ENCODE peak calls at places on chromosomes 4 and X, in eight cellular contexts. One of them, this sample, is unnamed.

GRCh38 chr4:73341454-73341853 is 62.6 kb upstream of the ALB start:
- DNase-seq in choroid plexus epithelial cell: peak
- DNase-seq in endothelial cell of umbilical vein: peak
- DNase-seq in body of pancreas: peak
- DNase-seq in Peyer's patch: no peak
- DNase-seq in nephron progenitor cell: peak
- DNase-seq in CD8-positive, alpha-beta T cell: no peak
- DNase-seq in tibial artery: no peak
- DNase-seq in this sample: no peak

GRCh38 chr4:164012396-164013027 is 518.0 kb downstream of the TMA16 start:
- DNase-seq in nephron progenitor cell: peak
- DNase-seq in tibial artery: no peak
- DNase-seq in CD8-positive, alpha-beta T cell: no peak
- DNase-seq in choroid plexus epithelial cell: peak
- DNase-seq in body of pancreas: no peak
- DNase-seq in endothelial cell of umbilical vein: no peak
- DNase-seq in Peyer's patch: no peak
- DNase-seq in this sample: no peak

GRCh38 chr4:154186035-154186434 is 305.6 kb downstream of the DCHS2 start:
- DNase-seq in CD8-positive, alpha-beta T cell: no peak
- DNase-seq in endothelial cell of umbilical vein: no peak
- DNase-seq in Peyer's patch: no peak
- DNase-seq in body of pancreas: no peak
- DNase-seq in choroid plexus epithelial cell: no peak
- DNase-seq in nephron progenitor cell: no peak
- DNase-seq in tibial artery: no peak
- DNase-seq in this sample: no peak

GRCh38 chr4:6123976-6124375 is 76.4 kb downstream of the JAKMIP1 start:
- DNase-seq in choroid plexus epithelial cell: no peak
- DNase-seq in endothelial cell of umbilical vein: no peak
- DNase-seq in nephron progenitor cell: no peak
- DNase-seq in tibial artery: peak
- DNase-seq in body of pancreas: no peak
- DNase-seq in CD8-positive, alpha-beta T cell: no peak
- DNase-seq in Peyer's patch: no peak
- DNase-seq in this sample: no peak

GRCh38 chrX:74178536-74178935 is 125.4 kb upstream of the ZCCHC13 start:
- DNase-seq in CD8-positive, alpha-beta T cell: no peak
- DNase-seq in Peyer's patch: no peak
- DNase-seq in body of pancreas: no peak
- DNase-seq in tibial artery: no peak
- DNase-seq in choroid plexus epithelial cell: no peak
- DNase-seq in nephron progenitor cell: peak
- DNase-seq in endothelial cell of umbilical vein: no peak
- DNase-seq in this sample: no peak

GRCh38 chr4:22787753-22788389 is 95.1 kb downstream of the GBA3 start:
- DNase-seq in tibial artery: no peak
- DNase-seq in endothelial cell of umbilical vein: no peak
- DNase-seq in body of pancreas: no peak
- DNase-seq in Peyer's patch: no peak
- DNase-seq in CD8-positive, alpha-beta T cell: no peak
- DNase-seq in nephron progenitor cell: no peak
- DNase-seq in choroid plexus epithelial cell: no peak
- DNase-seq in this sample: no peak

GRCh38 chr4:75512336-75513211 is 1.6 kb downstream of the RCHY1 start:
- DNase-seq in body of pancreas: no peak
- DNase-seq in nephron progenitor cell: no peak
- DNase-seq in endothelial cell of umbilical vein: peak
- DNase-seq in CD8-positive, alpha-beta T cell: no peak
- DNase-seq in Peyer's patch: no peak
- DNase-seq in tibial artery: no peak
- DNase-seq in choroid plexus epithelial cell: peak
- DNase-seq in this sample: no peak

GRCh38 chrX:69152398-69152797 is 12.9 kb downstream of the PJA1 start:
- DNase-seq in Peyer's patch: no peak
- DNase-seq in tibial artery: peak
- DNase-seq in endothelial cell of umbilical vein: no peak
- DNase-seq in CD8-positive, alpha-beta T cell: no peak
- DNase-seq in nephron progenitor cell: no peak
- DNase-seq in body of pancreas: peak
- DNase-seq in choroid plexus epithelial cell: no peak
- DNase-seq in this sample: peak

GRCh38 chr4:147778942-147779341 is 47.1 kb downstream of the ARHGAP10 start:
- DNase-seq in CD8-positive, alpha-beta T cell: no peak
- DNase-seq in endothelial cell of umbilical vein: no peak
- DNase-seq in choroid plexus epithelial cell: no peak
- DNase-seq in tibial artery: no peak
- DNase-seq in body of pancreas: no peak
- DNase-seq in nephron progenitor cell: no peak
- DNase-seq in Peyer's patch: no peak
- DNase-seq in this sample: no peak

GRCh38 chrX:123085311-123085940 is 98.7 kb upstream of the GRIA3 start:
- DNase-seq in body of pancreas: no peak
- DNase-seq in Peyer's patch: no peak
- DNase-seq in tibial artery: no peak
- DNase-seq in choroid plexus epithelial cell: peak
- DNase-seq in endothelial cell of umbilical vein: no peak
- DNase-seq in CD8-positive, alpha-beta T cell: no peak
- DNase-seq in nephron progenitor cell: no peak
- DNase-seq in this sample: no peak

GRCh38 chr4:151885123-151885522 is 124.3 kb upstream of the GATB start:
- DNase-seq in body of pancreas: no peak
- DNase-seq in Peyer's patch: no peak
- DNase-seq in endothelial cell of umbilical vein: no peak
- DNase-seq in choroid plexus epithelial cell: no peak
- DNase-seq in tibial artery: no peak
- DNase-seq in nephron progenitor cell: no peak
- DNase-seq in CD8-positive, alpha-beta T cell: no peak
- DNase-seq in this sample: no peak

GRCh38 chr4:100428051-100428450 is 89.8 kb downstream of the EMCN start:
- DNase-seq in body of pancreas: no peak
- DNase-seq in choroid plexus epithelial cell: peak
- DNase-seq in Peyer's patch: no peak
- DNase-seq in CD8-positive, alpha-beta T cell: no peak
- DNase-seq in tibial artery: no peak
- DNase-seq in nephron progenitor cell: no peak
- DNase-seq in endothelial cell of umbilical vein: peak
- DNase-seq in this sample: no peak

GRCh38 chr4:182447938-182448280 is 204.7 kb downstream of the TENM3 start:
- DNase-seq in nephron progenitor cell: no peak
- DNase-seq in CD8-positive, alpha-beta T cell: no peak
- DNase-seq in endothelial cell of umbilical vein: peak
- DNase-seq in body of pancreas: peak
- DNase-seq in Peyer's patch: no peak
- DNase-seq in choroid plexus epithelial cell: peak
- DNase-seq in tibial artery: no peak
- DNase-seq in this sample: no peak

GRCh38 chrX:50469206-50469605 is 1.4 kb downstream of the DGKK start:
- DNase-seq in body of pancreas: no peak
- DNase-seq in endothelial cell of umbilical vein: no peak
- DNase-seq in choroid plexus epithelial cell: no peak
- DNase-seq in tibial artery: no peak
- DNase-seq in nephron progenitor cell: peak
- DNase-seq in Peyer's patch: no peak
- DNase-seq in CD8-positive, alpha-beta T cell: no peak
- DNase-seq in this sample: no peak

GRCh38 chr4:8144359-8144758 is 14.3 kb downstream of the ABLIM2 start:
- DNase-seq in nephron progenitor cell: no peak
- DNase-seq in tibial artery: no peak
- DNase-seq in Peyer's patch: no peak
- DNase-seq in CD8-positive, alpha-beta T cell: no peak
- DNase-seq in choroid plexus epithelial cell: peak
- DNase-seq in body of pancreas: peak
- DNase-seq in endothelial cell of umbilical vein: no peak
- DNase-seq in this sample: no peak

GRCh38 chrX:124086411-124086810 is 124.9 kb downstream of the STAG2 start:
- DNase-seq in body of pancreas: no peak
- DNase-seq in endothelial cell of umbilical vein: no peak
- DNase-seq in Peyer's patch: no peak
- DNase-seq in choroid plexus epithelial cell: no peak
- DNase-seq in nephron progenitor cell: no peak
- DNase-seq in CD8-positive, alpha-beta T cell: peak
- DNase-seq in tibial artery: no peak
- DNase-seq in this sample: no peak

GRCh38 chr4:77147400-77147782 is 9.6 kb upstream of the CCNG2 start:
- DNase-seq in Peyer's patch: no peak
- DNase-seq in tibial artery: no peak
- DNase-seq in choroid plexus epithelial cell: no peak
- DNase-seq in nephron progenitor cell: no peak
- DNase-seq in endothelial cell of umbilical vein: no peak
- DNase-seq in body of pancreas: no peak
- DNase-seq in CD8-positive, alpha-beta T cell: no peak
- DNase-seq in this sample: no peak

GRCh38 chr4:2289311-2289954 is 27.5 kb upstream of the MXD4 start:
- DNase-seq in body of pancreas: no peak
- DNase-seq in tibial artery: no peak
- DNase-seq in Peyer's patch: peak
- DNase-seq in nephron progenitor cell: no peak
- DNase-seq in choroid plexus epithelial cell: no peak
- DNase-seq in endothelial cell of umbilical vein: no peak
- DNase-seq in CD8-positive, alpha-beta T cell: no peak
- DNase-seq in this sample: no peak

DNA sequence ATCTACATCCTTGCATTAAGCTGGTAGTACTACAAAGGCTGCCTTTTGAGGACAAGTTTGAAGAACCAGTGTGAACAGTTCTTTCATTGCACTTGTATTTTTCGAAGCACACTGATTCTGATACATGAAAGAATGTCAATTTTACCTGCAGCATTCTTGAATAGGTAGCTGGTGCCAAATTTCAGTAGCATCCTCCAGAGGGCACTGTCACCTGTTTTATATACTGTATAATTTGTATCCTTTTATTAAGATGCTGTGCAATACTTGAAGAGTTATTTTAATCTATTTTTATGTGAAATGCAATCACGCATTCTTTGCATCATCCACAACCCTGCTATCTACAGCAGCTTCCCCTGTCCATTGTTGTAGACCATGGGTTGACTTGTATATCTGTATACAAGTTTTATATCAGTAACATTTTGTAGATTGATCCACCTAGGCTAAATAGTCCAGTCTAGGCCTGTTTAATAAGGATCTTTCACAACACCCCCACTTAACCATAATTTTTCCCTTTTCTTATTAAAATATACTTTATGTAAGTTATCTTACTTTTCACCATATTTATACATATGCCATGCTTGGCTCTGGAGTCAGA is 325.7 kb downstream of the PCDH7 start:
- DNase-seq in nephron progenitor cell: peak
- DNase-seq in Peyer's patch: no peak
- DNase-seq in body of pancreas: peak
- DNase-seq in endothelial cell of umbilical vein: peak
- DNase-seq in CD8-positive, alpha-beta T cell: no peak
- DNase-seq in tibial artery: no peak
- DNase-seq in choroid plexus epithelial cell: peak
- DNase-seq in this sample: no peak
- TF ChIP-seq CTCF in nephron progenitor cell: peak
- TF ChIP-seq CTCF in Peyer's patch: no peak
- TF ChIP-seq CTCF in body of pancreas: peak
- TF ChIP-seq CTCF in endothelial cell of umbilical vein: peak
- TF ChIP-seq CTCF in CD8-positive, alpha-beta T cell: no peak
- TF ChIP-seq CTCF in tibial artery: peak
- TF ChIP-seq CTCF in choroid plexus epithelial cell: peak
- TF ChIP-seq CTCF in this sample: no peak

GRCh38 chrX:17374619-17375360 is at the start of gene NHS:
- DNase-seq in Peyer's patch: peak
- DNase-seq in endothelial cell of umbilical vein: peak
- DNase-seq in CD8-positive, alpha-beta T cell: no peak
- DNase-seq in nephron progenitor cell: peak
- DNase-seq in tibial artery: peak
- DNase-seq in body of pancreas: peak
- DNase-seq in choroid plexus epithelial cell: peak
- DNase-seq in this sample: peak
- TF ChIP-seq CTCF in Peyer's patch: no peak
- TF ChIP-seq CTCF in endothelial cell of umbilical vein: peak
- TF ChIP-seq CTCF in CD8-positive, alpha-beta T cell: no peak
- TF ChIP-seq CTCF in nephron progenitor cell: peak
- TF ChIP-seq CTCF in tibial artery: peak
- TF ChIP-seq CTCF in body of pancreas: no peak
- TF ChIP-seq CTCF in choroid plexus epithelial cell: peak
- TF ChIP-seq CTCF in this sample: peak

DNA sequence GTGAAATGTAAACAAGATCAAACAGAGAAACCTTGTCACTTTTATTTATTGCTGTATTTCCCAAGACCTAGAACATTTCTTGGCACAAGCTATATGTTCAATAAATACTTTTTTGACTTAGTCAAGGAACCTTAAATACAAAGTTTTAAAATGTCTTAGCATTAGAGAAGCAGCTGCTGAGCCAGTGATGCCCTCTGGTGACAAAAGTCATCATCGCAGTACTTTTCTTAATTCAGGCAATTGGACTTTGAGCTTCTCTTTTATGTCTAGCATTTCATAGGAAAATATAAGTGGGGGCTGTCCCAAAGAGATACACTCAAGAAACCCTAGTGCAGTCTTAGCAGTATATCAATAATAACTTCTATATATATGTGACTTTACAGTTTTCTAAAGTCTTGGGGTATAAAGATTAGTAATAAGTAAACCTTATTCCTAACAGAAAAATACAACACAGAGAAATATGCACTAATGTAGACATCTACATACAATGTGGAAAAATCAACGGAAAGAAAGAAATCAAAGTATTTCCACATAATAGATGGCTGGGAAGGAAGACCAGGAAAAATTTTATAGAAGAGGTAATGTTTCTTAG is 118.4 kb downstream of the DTHD1 start:
- DNase-seq in tibial artery: no peak
- DNase-seq in body of pancreas: peak
- DNase-seq in CD8-positive, alpha-beta T cell: peak
- DNase-seq in endothelial cell of umbilical vein: peak
- DNase-seq in Peyer's patch: no peak
- DNase-seq in choroid plexus epithelial cell: peak
- DNase-seq in nephron progenitor cell: peak
- DNase-seq in this sample: no peak
- TF ChIP-seq CTCF in tibial artery: no peak
- TF ChIP-seq CTCF in body of pancreas: peak
- TF ChIP-seq CTCF in CD8-positive, alpha-beta T cell: peak
- TF ChIP-seq CTCF in endothelial cell of umbilical vein: peak
- TF ChIP-seq CTCF in Peyer's patch: peak
- TF ChIP-seq CTCF in choroid plexus epithelial cell: peak
- TF ChIP-seq CTCF in nephron progenitor cell: peak
- TF ChIP-seq CTCF in this sample: no peak

DNA sequence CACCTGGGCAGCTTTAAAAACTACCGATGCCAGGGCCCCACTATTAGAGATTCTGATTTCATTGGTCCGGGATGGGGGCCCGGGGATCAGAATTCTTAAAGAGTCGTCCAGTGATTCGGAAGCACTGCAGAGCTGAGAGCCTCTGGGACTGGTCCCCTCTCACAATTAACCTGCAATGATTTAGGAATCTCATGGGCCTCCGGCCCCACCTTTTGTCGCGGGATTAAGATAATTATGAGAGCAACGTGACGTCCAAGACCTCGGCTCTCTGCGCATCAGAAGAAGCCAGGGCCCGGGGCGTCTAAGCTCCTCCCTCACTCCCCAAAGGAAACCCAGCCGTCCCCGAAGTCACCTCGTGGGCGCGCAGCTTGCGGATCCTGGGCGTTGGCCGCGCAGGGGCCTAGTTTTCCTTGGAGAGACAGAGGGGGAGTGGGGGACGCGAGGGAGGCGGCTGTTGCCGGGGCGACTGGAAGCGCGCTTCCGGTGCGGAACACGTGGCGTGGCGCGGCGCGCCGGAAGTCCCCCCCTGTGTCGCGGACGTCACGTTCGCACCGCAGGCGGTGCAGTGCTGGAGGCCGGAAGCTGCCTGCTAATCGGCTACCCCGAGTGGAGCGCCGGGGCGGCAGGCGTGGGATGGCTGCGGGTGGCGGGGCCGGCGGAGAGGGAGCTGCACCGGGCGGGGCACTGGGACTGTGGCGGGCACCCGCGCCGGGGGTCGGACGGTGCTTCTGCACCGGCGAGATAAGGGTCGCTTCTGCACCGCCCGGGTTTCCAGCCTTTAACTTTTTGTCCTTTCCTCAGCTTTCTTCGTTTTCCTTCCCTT is at the start of gene GEMIN8:
- DNase-seq in endothelial cell of umbilical vein: peak
- DNase-seq in nephron progenitor cell: peak
- DNase-seq in Peyer's patch: peak
- DNase-seq in tibial artery: peak
- DNase-seq in choroid plexus epithelial cell: peak
- DNase-seq in CD8-positive, alpha-beta T cell: peak
- DNase-seq in body of pancreas: peak
- DNase-seq in this sample: peak
- TF ChIP-seq CTCF in endothelial cell of umbilical vein: no peak
- TF ChIP-seq CTCF in nephron progenitor cell: no peak
- TF ChIP-seq CTCF in Peyer's patch: no peak
- TF ChIP-seq CTCF in tibial artery: no peak
- TF ChIP-seq CTCF in choroid plexus epithelial cell: no peak
- TF ChIP-seq CTCF in CD8-positive, alpha-beta T cell: no peak
- TF ChIP-seq CTCF in body of pancreas: no peak
- TF ChIP-seq CTCF in this sample: no peak